ENCODE peak calls at places on chromosomes 5 and 9, in five cellular contexts. S is PC-3, J is ovary, N is GM23248, Y is A172. M is an unnamed sample.

GRCh38 chr5:374631-375335 is 53.3 kb downstream of the AHRR start:
- DNase-seq in S (no peak), J (no peak), N (no peak), Y (no peak), M (peak)

GRCh38 chr5:171223927-171224326 is 85.1 kb upstream of the TLX3 start:
- DNase-seq in S (no peak), J (no peak), N (no peak), Y (no peak), M (no peak)

GRCh38 chr9:136151214-136151804 is 32.6 kb upstream of the TMEM250 start:
- DNase-seq in S (no peak), J (no peak), N (no peak), Y (no peak), M (no peak)

GRCh38 chr5:658103-658502 is 35.0 kb downstream of the TPPP start:
- DNase-seq in S (no peak), J (no peak), N (no peak), Y (no peak), M (no peak)

GRCh38 chr5:158599132-158599531 is 500.6 kb downstream of the EBF1 start:
- DNase-seq in S (no peak), J (no peak), N (peak), Y (no peak), M (no peak)

GRCh38 chr9:72485821-72486605 is 35.4 kb upstream of the TMC1 start:
- DNase-seq in S (no peak), J (no peak), N (peak), Y (no peak), M (no peak)

GRCh38 chr9:133888779-133889491 is 103.2 kb downstream of the VAV2 start:
- DNase-seq in S (no peak), J (no peak), N (no peak), Y (no peak), M (no peak)

GRCh38 chr9:87643778-87644570 is 81.9 kb upstream of the CTSL start:
- DNase-seq in S (no peak), J (no peak), N (no peak), Y (no peak), M (peak)

GRCh38 chr9:97109194-97109811 is 70.4 kb upstream of the CTSV start:
- DNase-seq in S (peak), J (no peak), N (peak), Y (peak), M (peak)

GRCh38 chr5:131417240-131417869 is 153.5 kb downstream of the CDC42SE2 start:
- DNase-seq in S (peak), J (peak), N (peak), Y (peak), M (peak)

GRCh38 chr9:14340994-14341393 is 27.1 kb upstream of the NFIB start:
- DNase-seq in S (no peak), J (no peak), N (no peak), Y (no peak), M (no peak)

GRCh38 chr9:98791147-98792095 is 4.9 kb downstream of the ANKS6 start:
- DNase-seq in S (peak), J (peak), N (peak), Y (peak), M (peak)

GRCh38 chr5:142821733-142822487 is 51.7 kb downstream of the ARHGAP26 start:
- DNase-seq in S (peak), J (no peak), N (peak), Y (peak), M (no peak)

GRCh38 chr9:28648723-28649122 is 1075.4 kb upstream of the C9orf72 start:
- DNase-seq in S (peak), J (no peak), N (no peak), Y (no peak), M (no peak)

GRCh38 chr5:127092690-127093089 is 19.4 kb upstream of the C5orf63 start:
- DNase-seq in S (peak), J (no peak), N (peak), Y (peak), M (peak)

GRCh38 chr5:71697967-71698366 is 21.1 kb upstream of the CARTPT start:
- DNase-seq in S (no peak), J (no peak), N (no peak), Y (no peak), M (peak)

GRCh38 chr9:106619211-106619610 is 243.8 kb upstream of the ZNF462 start:
- DNase-seq in S (peak), J (no peak), N (peak), Y (no peak), M (no peak)

M was measured in islet precursor cell.